ENCODE peak calls at places on chromosomes 5 and 9, in six cellular contexts. One of them, this sample, is unnamed.

GRCh38 chr9:7273575-7273974 is 515.8 kb downstream of the KDM4C start:
- DNase-seq in A673: peak
- DNase-seq in sigmoid colon: no peak
- DNase-seq in cardiac fibroblast: peak
- DNase-seq in GM12865: no peak
- DNase-seq in AG04450: peak
- DNase-seq in this sample: no peak

GRCh38 chr9:72905514-72906480 is 47.1 kb downstream of the ALDH1A1 start:
- DNase-seq in sigmoid colon: no peak
- DNase-seq in GM12865: no peak
- DNase-seq in cardiac fibroblast: no peak
- DNase-seq in A673: no peak
- DNase-seq in AG04450: no peak
- DNase-seq in this sample: no peak

GRCh38 chr5:145246961-145247744 is 588.0 kb downstream of the PRELID2 start:
- DNase-seq in cardiac fibroblast: no peak
- DNase-seq in A673: peak
- DNase-seq in GM12865: no peak
- DNase-seq in AG04450: no peak
- DNase-seq in sigmoid colon: no peak
- DNase-seq in this sample: no peak

GRCh38 chr9:99049228-99049627 is 55.7 kb upstream of the TGFBR1 start:
- DNase-seq in GM12865: no peak
- DNase-seq in AG04450: no peak
- DNase-seq in sigmoid colon: no peak
- DNase-seq in A673: no peak
- DNase-seq in cardiac fibroblast: no peak
- DNase-seq in this sample: no peak

GRCh38 chr9:85248514-85249312 is 493.0 kb downstream of the AGTPBP1 start:
- DNase-seq in sigmoid colon: no peak
- DNase-seq in cardiac fibroblast: peak
- DNase-seq in GM12865: no peak
- DNase-seq in A673: no peak
- DNase-seq in AG04450: no peak
- DNase-seq in this sample: no peak

GRCh38 chr9:131739988-131740648 is at the start of gene RAPGEF1:
- DNase-seq in A673: peak
- DNase-seq in cardiac fibroblast: peak
- DNase-seq in AG04450: no peak
- DNase-seq in GM12865: peak
- DNase-seq in sigmoid colon: peak
- DNase-seq in this sample: peak

GRCh38 chr9:131334568-131335105 is 45.1 kb downstream of the PLPP7 start:
- DNase-seq in AG04450: peak
- DNase-seq in cardiac fibroblast: peak
- DNase-seq in sigmoid colon: peak
- DNase-seq in GM12865: no peak
- DNase-seq in A673: peak
- DNase-seq in this sample: no peak

GRCh38 chr9:4620881-4621555 is 41.1 kb upstream of the PLPP6 start:
- DNase-seq in cardiac fibroblast: peak
- DNase-seq in GM12865: no peak
- DNase-seq in AG04450: no peak
- DNase-seq in A673: no peak
- DNase-seq in sigmoid colon: no peak
- DNase-seq in this sample: no peak

GRCh38 chr9:110810251-110810976 is 141.8 kb downstream of the MUSK start:
- DNase-seq in cardiac fibroblast: no peak
- DNase-seq in sigmoid colon: no peak
- DNase-seq in AG04450: no peak
- DNase-seq in A673: no peak
- DNase-seq in GM12865: no peak
- DNase-seq in this sample: no peak

GRCh38 chr5:80516826-80517225 is 28.9 kb downstream of the FAM151B start:
- DNase-seq in A673: peak
- DNase-seq in AG04450: peak
- DNase-seq in sigmoid colon: no peak
- DNase-seq in GM12865: peak
- DNase-seq in cardiac fibroblast: peak
- DNase-seq in this sample: no peak

GRCh38 chr5:78287833-78288232 is 6.7 kb downstream of the AP3B1 start:
- DNase-seq in sigmoid colon: no peak
- DNase-seq in A673: peak
- DNase-seq in cardiac fibroblast: peak
- DNase-seq in GM12865: no peak
- DNase-seq in AG04450: peak
- DNase-seq in this sample: no peak

GRCh38 chr5:73969195-73970059 is 343.4 kb downstream of the ARHGEF28 start:
- DNase-seq in GM12865: no peak
- DNase-seq in cardiac fibroblast: peak
- DNase-seq in AG04450: no peak
- DNase-seq in sigmoid colon: no peak
- DNase-seq in A673: peak
- DNase-seq in this sample: no peak

GRCh38 chr5:146052780-146053179 is 52.6 kb downstream of the PLAC8L1 start:
- DNase-seq in sigmoid colon: no peak
- DNase-seq in AG04450: no peak
- DNase-seq in A673: peak
- DNase-seq in cardiac fibroblast: no peak
- DNase-seq in GM12865: no peak
- DNase-seq in this sample: no peak

GRCh38 chr5:103938151-103938671 is 375.6 kb upstream of the NUDT12 start:
- DNase-seq in GM12865: no peak
- DNase-seq in AG04450: no peak
- DNase-seq in cardiac fibroblast: no peak
- DNase-seq in A673: no peak
- DNase-seq in sigmoid colon: no peak
- DNase-seq in this sample: no peak

GRCh38 chr5:117594165-117594564 is 1019.5 kb upstream of the SEMA6A start:
- DNase-seq in AG04450: no peak
- DNase-seq in cardiac fibroblast: peak
- DNase-seq in A673: no peak
- DNase-seq in sigmoid colon: peak
- DNase-seq in GM12865: no peak
- DNase-seq in this sample: no peak

GRCh38 chr9:80285325-80285724 is 713.6 kb downstream of the TLE4 start:
- DNase-seq in sigmoid colon: no peak
- DNase-seq in GM12865: no peak
- DNase-seq in cardiac fibroblast: peak
- DNase-seq in AG04450: no peak
- DNase-seq in A673: peak
- DNase-seq in this sample: no peak

GRCh38 chr5:10310073-10310779 is 2.5 kb upstream of the CMBL start:
- DNase-seq in cardiac fibroblast: no peak
- DNase-seq in AG04450: no peak
- DNase-seq in A673: no peak
- DNase-seq in GM12865: no peak
- DNase-seq in sigmoid colon: no peak
- DNase-seq in this sample: no peak

GRCh38 chr9:100589582-100589981 is 11.7 kb downstream of the CAVIN4 start:
- DNase-seq in A673: no peak
- DNase-seq in GM12865: no peak
- DNase-seq in sigmoid colon: no peak
- DNase-seq in AG04450: no peak
- DNase-seq in cardiac fibroblast: peak
- DNase-seq in this sample: no peak

GRCh38 chr9:94864862-94865435 is 138.4 kb downstream of the AOPEP start:
- DNase-seq in GM12865: no peak
- DNase-seq in AG04450: no peak
- DNase-seq in cardiac fibroblast: no peak
- DNase-seq in A673: no peak
- DNase-seq in sigmoid colon: no peak
- DNase-seq in this sample: no peak

GRCh38 chr5:40646286-40646685 is 33.4 kb upstream of the PTGER4 start:
- DNase-seq in A673: no peak
- DNase-seq in cardiac fibroblast: no peak
- DNase-seq in GM12865: no peak
- DNase-seq in sigmoid colon: no peak
- DNase-seq in AG04450: no peak
- DNase-seq in this sample: no peak

GRCh38 chr9:91580136-91580535 is 156.5 kb upstream of the NFIL3 start:
- DNase-seq in AG04450: no peak
- DNase-seq in GM12865: no peak
- DNase-seq in sigmoid colon: no peak
- DNase-seq in cardiac fibroblast: peak
- DNase-seq in A673: peak
- DNase-seq in this sample: no peak

GRCh38 chr9:87810691-87811178 is 71.9 kb upstream of the SPATA31E1 start:
- DNase-seq in cardiac fibroblast: no peak
- DNase-seq in GM12865: no peak
- DNase-seq in AG04450: no peak
- DNase-seq in A673: no peak
- DNase-seq in sigmoid colon: no peak
- DNase-seq in this sample: no peak

GRCh38 chr9:87816041-87816440 is 66.6 kb upstream of the SPATA31E1 start:
- DNase-seq in sigmoid colon: no peak
- DNase-seq in AG04450: no peak
- DNase-seq in cardiac fibroblast: peak
- DNase-seq in A673: peak
- DNase-seq in GM12865: no peak
- DNase-seq in this sample: no peak

GRCh38 chr9:87812375-87813118 is 70.1 kb upstream of the SPATA31E1 start:
- DNase-seq in cardiac fibroblast: peak
- DNase-seq in A673: peak
- DNase-seq in GM12865: peak
- DNase-seq in AG04450: peak
- DNase-seq in sigmoid colon: no peak
- DNase-seq in this sample: no peak

GRCh38 chr9:87810008-87810407 is 72.7 kb upstream of the SPATA31E1 start:
- DNase-seq in GM12865: no peak
- DNase-seq in AG04450: no peak
- DNase-seq in A673: no peak
- DNase-seq in sigmoid colon: no peak
- DNase-seq in cardiac fibroblast: no peak
- DNase-seq in this sample: no peak

DNA sequence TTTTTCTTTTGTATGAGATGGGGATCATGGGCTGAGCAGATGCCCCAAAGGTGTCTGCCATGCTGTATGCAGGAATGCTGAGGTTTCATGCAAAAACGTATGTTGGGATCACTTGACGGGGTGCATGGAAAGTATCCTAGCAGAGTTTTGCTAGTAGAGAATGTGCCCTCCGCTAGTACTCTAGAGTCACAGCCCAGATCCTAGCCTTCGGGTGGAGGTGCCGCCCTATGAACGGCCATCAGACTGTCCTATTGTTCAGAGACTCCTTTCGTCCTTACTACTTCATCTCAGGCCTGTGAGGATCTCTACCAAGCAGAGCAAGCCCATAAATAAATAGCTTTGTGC is 69.6 kb upstream of the SPATA31E1 start:
- DNase-seq in sigmoid colon: no peak
- DNase-seq in GM12865: no peak
- DNase-seq in cardiac fibroblast: no peak
- DNase-seq in AG04450: no peak
- DNase-seq in A673: no peak
- DNase-seq in this sample: no peak
- TF ChIP-seq CTCF in sigmoid colon: no peak
- TF ChIP-seq CTCF in GM12865: no peak
- TF ChIP-seq CTCF in cardiac fibroblast: no peak
- TF ChIP-seq CTCF in AG04450: no peak
- TF ChIP-seq CTCF in A673: no peak
- TF ChIP-seq CTCF in this sample: no peak

GRCh38 chr5:140208065-140208464 is 33.1 kb downstream of the CYSTM1 start:
- DNase-seq in cardiac fibroblast: no peak
- DNase-seq in sigmoid colon: no peak
- DNase-seq in AG04450: no peak
- DNase-seq in GM12865: no peak
- DNase-seq in A673: no peak
- DNase-seq in this sample: no peak

GRCh38 chr5:140202610-140203009 is 27.6 kb downstream of the CYSTM1 start:
- DNase-seq in AG04450: no peak
- DNase-seq in sigmoid colon: no peak
- DNase-seq in GM12865: no peak
- DNase-seq in cardiac fibroblast: no peak
- DNase-seq in A673: no peak
- DNase-seq in this sample: no peak

GRCh38 chr5:140205216-140205615 is 30.2 kb downstream of the CYSTM1 start:
- DNase-seq in sigmoid colon: no peak
- DNase-seq in cardiac fibroblast: peak
- DNase-seq in A673: no peak
- DNase-seq in GM12865: no peak
- DNase-seq in AG04450: no peak
- DNase-seq in this sample: no peak

GRCh38 chr5:140207250-140207954 is 32.4 kb downstream of the CYSTM1 start:
- DNase-seq in cardiac fibroblast: no peak
- DNase-seq in AG04450: no peak
- DNase-seq in sigmoid colon: no peak
- DNase-seq in GM12865: peak
- DNase-seq in A673: no peak
- DNase-seq in this sample: no peak

DNA sequence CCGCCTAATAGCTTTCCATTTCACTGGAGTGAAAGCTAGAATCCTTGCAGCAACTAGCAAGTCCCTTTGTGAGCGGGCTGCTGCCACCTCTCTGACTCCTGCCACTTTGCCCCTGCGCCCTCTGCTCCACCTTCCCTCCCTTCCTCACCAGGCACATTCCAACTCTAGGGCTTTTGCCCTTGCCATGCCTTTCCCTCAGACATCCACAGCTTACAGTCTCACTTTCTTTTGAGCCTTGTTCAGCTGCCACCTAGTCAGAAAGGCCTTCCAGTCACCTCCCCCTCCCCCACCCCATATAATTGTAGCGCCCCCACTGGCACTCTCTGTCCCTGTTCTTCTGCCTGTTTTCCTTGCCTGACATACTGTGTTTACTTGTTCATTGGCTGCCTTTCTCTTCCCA is 31.0 kb downstream of the CYSTM1 start:
- DNase-seq in AG04450: no peak
- DNase-seq in cardiac fibroblast: no peak
- DNase-seq in GM12865: no peak
- DNase-seq in A673: no peak
- DNase-seq in sigmoid colon: no peak
- DNase-seq in this sample: no peak
- TF ChIP-seq CTCF in AG04450: no peak
- TF ChIP-seq CTCF in cardiac fibroblast: no peak
- TF ChIP-seq CTCF in GM12865: no peak
- TF ChIP-seq CTCF in A673: no peak
- TF ChIP-seq CTCF in sigmoid colon: no peak
- TF ChIP-seq CTCF in this sample: no peak

GRCh38 chr9:15243086-15243485 is 63.9 kb downstream of the TTC39B start:
- DNase-seq in GM12865: no peak
- DNase-seq in sigmoid colon: no peak
- DNase-seq in cardiac fibroblast: no peak
- DNase-seq in AG04450: no peak
- DNase-seq in A673: no peak
- DNase-seq in this sample: no peak
- TF ChIP-seq CTCF in GM12865: no peak
- TF ChIP-seq CTCF in sigmoid colon: no peak
- TF ChIP-seq CTCF in cardiac fibroblast: no peak
- TF ChIP-seq CTCF in AG04450: no peak
- TF ChIP-seq CTCF in A673: no peak
- TF ChIP-seq CTCF in this sample: no peak

DNA sequence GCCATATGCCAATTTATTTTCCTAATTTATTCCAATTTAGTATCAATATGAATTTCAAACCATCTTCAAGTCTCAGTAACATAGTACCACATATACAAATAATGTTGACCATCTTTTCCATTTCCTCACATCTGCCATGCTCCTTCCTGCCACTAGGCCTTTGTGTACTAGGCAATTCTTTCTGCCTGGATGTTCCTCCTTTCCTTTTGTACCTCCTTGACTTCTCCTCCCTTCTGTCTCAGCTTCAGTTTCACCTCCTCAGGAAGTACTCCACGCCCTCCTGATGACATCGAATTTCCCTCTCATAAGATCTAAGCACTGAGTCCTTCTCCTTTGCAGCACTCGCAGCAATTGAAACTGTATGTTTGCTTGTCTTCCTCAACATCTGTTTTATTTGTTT is 53.9 kb downstream of the MEF2C start:
- DNase-seq in AG04450: no peak
- DNase-seq in cardiac fibroblast: peak
- DNase-seq in GM12865: peak
- DNase-seq in sigmoid colon: no peak
- DNase-seq in A673: no peak
- DNase-seq in this sample: no peak
- TF ChIP-seq CTCF in AG04450: peak
- TF ChIP-seq CTCF in cardiac fibroblast: peak
- TF ChIP-seq CTCF in GM12865: peak
- TF ChIP-seq CTCF in sigmoid colon: no peak
- TF ChIP-seq CTCF in A673: peak
- TF ChIP-seq CTCF in this sample: peak